ENCODE peak calls at places on chromosomes 7 and 10, in nine cellular contexts. T is NCI-H2171 treated with DMSO at 0.1 percent for 48 hours; C is KBM-7; G is BE2C; K is Jurkat, Clone E6-1; U is endothelial cell; A is NT2/D1; Z is amniotic stem cell; E is HFF-Myc. X is an unnamed sample.
A peak's percentile ranks its signal among the peaks of the same experiment; 100 is the strongest.

GRCh38 chr10:68333058-68333395 is 299 bp upstream of the PBLD start:
- DNase-seq in T (no peak), C (no peak), G (no peak), K (no peak), U (no peak), A (no peak), Z (no peak), E (no peak), X (no peak)

GRCh38 chr7:136874393-136875032 is 6.1 kb downstream of the CHRM2 start:
- DNase-seq in T (peak; percentile 15), C (peak; percentile 15), G (peak; percentile 9), K (peak; percentile 6), U (no peak), A (peak; percentile 44), Z (no peak), E (peak; percentile 9), X (no peak)

GRCh38 chr7:137978464-137979237 is 23.2 kb downstream of the CREB3L2 start:
- DNase-seq in T (no peak), C (no peak), G (no peak), K (no peak), U (no peak), A (no peak), Z (peak; percentile 88), E (peak; percentile 77), X (no peak)

GRCh38 chr10:130137077-130137448 is 872 bp downstream of the GLRX3 start:
- DNase-seq in T (no peak), C (peak; percentile 33), G (no peak), K (no peak), U (peak; percentile 10), A (no peak), Z (no peak), E (no peak), X (no peak)

GRCh38 chr10:49837096-49837495 is 75.0 kb upstream of the OGDHL start:
- DNase-seq in T (no peak), C (no peak), G (no peak), K (no peak), U (no peak), A (no peak), Z (no peak), E (no peak), X (no peak)

GRCh38 chr10:82757907-82758306 is 882.9 kb downstream of the NRG3 start:
- DNase-seq in T (peak; percentile 84), C (no peak), G (no peak), K (no peak), U (no peak), A (no peak), Z (no peak), E (no peak), X (no peak)

GRCh38 chr7:129354428-129355157 is 79.6 kb upstream of the STRIP2 start:
- DNase-seq in T (no peak), C (no peak), G (no peak), K (no peak), U (no peak), A (no peak), Z (no peak), E (no peak), X (no peak)

GRCh38 chr7:132541656-132542055 is 34.6 kb downstream of the PLXNA4 start:
- DNase-seq in T (no peak), C (no peak), G (no peak), K (no peak), U (no peak), A (no peak), Z (no peak), E (no peak), X (no peak)

GRCh38 chr10:43623351-43623750 is 17.1 kb downstream of the ZNF485 start:
- DNase-seq in T (no peak), C (peak; percentile 45), G (no peak), K (peak; percentile 50), U (no peak), A (no peak), Z (no peak), E (no peak), X (peak; percentile 75)

GRCh38 chr7:199465-200249 is 7.3 kb downstream of the FAM20C start:
- DNase-seq in T (no peak), C (no peak), G (no peak), K (no peak), U (no peak), A (no peak), Z (no peak), E (no peak), X (no peak)

GRCh38 chr10:131641231-131641630 is 259.6 kb upstream of the PPP2R2D start:
- DNase-seq in T (no peak), C (no peak), G (no peak), K (no peak), U (no peak), A (no peak), Z (no peak), E (no peak), X (no peak)

GRCh38 chr10:59812541-59813122 is 59.4 kb upstream of the MRLN start:
- DNase-seq in T (no peak), C (no peak), G (no peak), K (no peak), U (no peak), A (no peak), Z (no peak), E (no peak), X (no peak)

GRCh38 chr7:131057015-131057518 is 270.6 kb upstream of the MKLN1 start:
- DNase-seq in T (no peak), C (peak; percentile 78), G (no peak), K (peak; percentile 87), U (no peak), A (no peak), Z (peak; percentile 26), E (peak; percentile 92), X (peak; percentile 66)

GRCh38 chr10:46250898-46251856 is 35.6 kb upstream of the ANTXRL start:
- DNase-seq in T (no peak), C (no peak), G (no peak), K (no peak), U (no peak), A (no peak), Z (no peak), E (no peak), X (no peak)

GRCh38 chr10:100670368-100670767 is 75.0 kb upstream of the PAX2 start:
- DNase-seq in T (no peak), C (no peak), G (no peak), K (no peak), U (no peak), A (no peak), Z (no peak), E (no peak), X (no peak)

GRCh38 chr7:35647171-35647574 is 47.8 kb downstream of the HERPUD2 start:
- DNase-seq in T (peak; percentile 67), C (no peak), G (no peak), K (no peak), U (peak; percentile 23), A (peak; percentile 54), Z (no peak), E (no peak), X (no peak)

GRCh38 chr7:159062596-159062995 is 82.1 kb downstream of the VIPR2 start:
- DNase-seq in T (no peak), C (no peak), G (no peak), K (no peak), U (no peak), A (no peak), Z (no peak), E (no peak), X (peak; percentile 4)

GRCh38 chr10:4889959-4890358 is 64.0 kb downstream of the AKR1E2 start:
- DNase-seq in T (no peak), C (no peak), G (no peak), K (no peak), U (no peak), A (no peak), Z (no peak), E (no peak), X (no peak)

GRCh38 chr7:140189917-140190316 is 13.1 kb upstream of the KDM7A start:
- DNase-seq in T (no peak), C (no peak), G (no peak), K (no peak), U (no peak), A (no peak), Z (no peak), E (no peak), X (no peak)

GRCh38 chr10:73073627-73074026 is 23.0 kb downstream of the P4HA1 start:
- DNase-seq in T (no peak), C (no peak), G (no peak), K (no peak), U (no peak), A (no peak), Z (no peak), E (no peak), X (no peak)

GRCh38 chr7:116582164-116582732 is 57.4 kb downstream of the CAV1 start:
- DNase-seq in T (no peak), C (no peak), G (no peak), K (no peak), U (no peak), A (no peak), Z (no peak), E (no peak), X (no peak)

GRCh38 chr10:75776738-75777504 is 345.5 kb downstream of the LRMDA start:
- DNase-seq in T (no peak), C (no peak), G (no peak), K (peak; percentile 68), U (no peak), A (no peak), Z (no peak), E (no peak), X (no peak)

GRCh38 chr7:106521115-106521514 is 139.8 kb downstream of the CCDC71L start:
- DNase-seq in T (no peak), C (no peak), G (no peak), K (no peak), U (no peak), A (no peak), Z (no peak), E (no peak), X (no peak)

GRCh38 chr10:71630168-71630567 is 89.4 kb downstream of the C10orf105 start:
- DNase-seq in T (no peak), C (no peak), G (no peak), K (no peak), U (no peak), A (no peak), Z (no peak), E (no peak), X (no peak)

GRCh38 chr10:96665306-96665705 is 55.0 kb downstream of the PIK3AP1 start:
- DNase-seq in T (no peak), C (no peak), G (no peak), K (no peak), U (no peak), A (no peak), Z (no peak), E (no peak), X (no peak)

GRCh38 chr10:13272164-13272571 is 27.7 kb downstream of the PHYH start:
- DNase-seq in T (peak; percentile 64), C (no peak), G (peak; percentile 38), K (no peak), U (no peak), A (no peak), Z (no peak), E (peak; percentile 45), X (no peak)

GRCh38 chr10:8036521-8037198 is 17.8 kb upstream of the GATA3 start:
- DNase-seq in T (no peak), C (no peak), G (no peak), K (no peak), U (no peak), A (no peak), Z (no peak), E (no peak), X (no peak)

GRCh38 chr10:1152386-1153252 is 96.4 kb downstream of the WDR37 start:
- DNase-seq in T (no peak), C (no peak), G (no peak), K (no peak), U (no peak), A (no peak), Z (no peak), E (no peak), X (no peak)

GRCh38 chr7:21999896-22000295 is 54.2 kb upstream of the CDCA7L start:
- DNase-seq in T (no peak), C (no peak), G (no peak), K (no peak), U (no peak), A (no peak), Z (no peak), E (no peak), X (no peak)

GRCh38 chr7:28672397-28672797 is 260.1 kb downstream of the CREB5 start:
- DNase-seq in T (no peak), C (no peak), G (no peak), K (no peak), U (no peak), A (peak; percentile 54), Z (no peak), E (no peak), X (no peak)

GRCh38 chr7:121219031-121219430 is 109.8 kb upstream of the WNT16 start:
- DNase-seq in T (no peak), C (no peak), G (no peak), K (no peak), U (no peak), A (no peak), Z (no peak), E (no peak), X (peak; percentile 51)

X was measured in DND-41.